ENCODE peak calls at places on chromosomes 12 and 14, in seven cellular contexts. G, K, U, E, H, W and B are unnamed samples.
A peak's percentile ranks its signal among the peaks of the same experiment; 100 is the strongest.

GRCh38 chr12:38907171-38907923 is 2.0 kb upstream of the CPNE8 start:
- DNase-seq in G (no peak), K (no peak), U (no peak), E (no peak), H (no peak), W (no peak), B (no peak)

GRCh38 chr14:105062048-105062433 is 3.2 kb downstream of the GPR132 start:
- DNase-seq in G (no peak), K (no peak), U (no peak), E (no peak), H (no peak), W (no peak), B (no peak)

GRCh38 chr12:99053599-99054362 is 408.7 kb downstream of the APAF1 start:
- DNase-seq in G (no peak), K (no peak), U (no peak), E (peak; percentile 23), H (no peak), W (no peak), B (no peak)

GRCh38 chr14:55124774-55125372 is 4.2 kb upstream of the LGALS3 start:
- DNase-seq in G (no peak), K (no peak), U (no peak), E (no peak), H (no peak), W (no peak), B (no peak)

GRCh38 chr14:52922656-52923055 is 28.2 kb downstream of the FERMT2 start:
- DNase-seq in G (no peak), K (no peak), U (no peak), E (peak; percentile 64), H (no peak), W (peak; percentile 65), B (no peak)

GRCh38 chr12:47717443-47718193 is 7.7 kb downstream of the ENDOU start:
- DNase-seq in G (peak; percentile 83), K (peak; percentile 53), U (peak; percentile 52), E (peak; percentile 84), H (peak; percentile 73), W (peak; percentile 93), B (no peak)

GRCh38 chr12:31122481-31122880 is 48.8 kb downstream of the DDX11 start:
- DNase-seq in G (no peak), K (no peak), U (no peak), E (no peak), H (no peak), W (no peak), B (no peak)

GRCh38 chr12:29160230-29160629 is 11.2 kb downstream of the FAR2 start:
- DNase-seq in G (no peak), K (no peak), U (no peak), E (no peak), H (no peak), W (peak; percentile 18), B (no peak)

GRCh38 chr12:103647267-103647666 is 60.2 kb downstream of the STAB2 start:
- DNase-seq in G (no peak), K (no peak), U (no peak), E (peak; percentile 78), H (no peak), W (peak; percentile 73), B (no peak)

GRCh38 chr14:74242055-74243042 is 3.1 kb downstream of the VSX2 start:
- DNase-seq in G (no peak), K (no peak), U (no peak), E (peak; percentile 2), H (no peak), W (no peak), B (no peak)

GRCh38 chr12:79482323-79482722 is 208.4 kb downstream of the PAWR start:
- DNase-seq in G (no peak), K (no peak), U (no peak), E (no peak), H (no peak), W (no peak), B (no peak)

GRCh38 chr14:77800814-77801213 is 905 bp downstream of the ADCK1 start:
- DNase-seq in G (no peak), K (no peak), U (no peak), E (no peak), H (no peak), W (no peak), B (no peak)

GRCh38 chr14:77808250-77808649 is 8.3 kb downstream of the ADCK1 start:
- DNase-seq in G (no peak), K (no peak), U (no peak), E (no peak), H (no peak), W (no peak), B (no peak)

GRCh38 chr14:77809011-77809410 is 9.1 kb downstream of the ADCK1 start:
- DNase-seq in G (no peak), K (no peak), U (no peak), E (no peak), H (no peak), W (no peak), B (no peak)

GRCh38 chr14:77805703-77806102 is 5.8 kb downstream of the ADCK1 start:
- DNase-seq in G (no peak), K (no peak), U (no peak), E (no peak), H (no peak), W (no peak), B (no peak)

GRCh38 chr14:77804592-77804991 is 4.7 kb downstream of the ADCK1 start:
- DNase-seq in G (no peak), K (peak; percentile 41), U (no peak), E (no peak), H (no peak), W (peak; percentile 10), B (no peak)
- TF ChIP-seq CTCF in G (no peak), K (peak; percentile 53), U (no peak), E (peak; percentile 34), H (no peak), W (peak; percentile 25), B (peak; percentile 46)

DNA sequence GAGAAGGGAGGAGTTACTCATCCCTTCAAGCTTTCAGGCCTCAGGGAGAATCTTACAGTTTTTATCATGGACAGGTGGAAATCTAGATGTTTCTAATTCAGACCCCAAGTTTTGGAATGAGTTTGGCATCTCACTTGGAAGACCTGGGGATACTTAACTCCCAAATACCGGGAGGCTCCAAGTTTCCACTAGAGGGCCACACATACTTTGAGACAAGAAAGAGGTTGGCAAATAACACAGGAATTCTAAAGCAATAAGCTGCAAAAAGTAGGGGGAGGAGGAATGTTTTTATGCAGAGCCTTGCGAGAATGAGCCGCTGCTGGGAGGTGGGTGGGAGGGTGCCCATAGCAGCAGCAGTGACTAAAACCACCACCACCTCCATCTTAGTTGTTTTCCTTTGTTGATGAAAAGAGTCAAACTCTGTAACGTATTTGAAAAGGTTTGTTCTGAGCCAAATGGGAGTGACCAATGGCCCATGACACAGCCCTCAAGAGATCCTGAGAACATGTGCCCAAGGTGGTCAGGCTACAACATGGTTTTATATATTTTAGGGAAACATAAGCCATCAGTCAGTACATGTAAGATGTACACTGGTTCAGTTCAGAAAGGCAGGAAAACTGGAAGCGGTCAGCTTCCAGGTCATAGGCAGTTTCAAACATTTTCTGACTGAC is 34.2 kb upstream of the RNASE1 start:
- DNase-seq in G (peak; percentile 15), K (no peak), U (no peak), E (no peak), H (peak; percentile 28), W (peak; percentile 41), B (no peak)
- TF ChIP-seq CTCF in G (peak; percentile 36), K (no peak), U (peak; percentile 43), E (peak; percentile 25), H (peak; percentile 51), W (peak; percentile 45), B (peak; percentile 66)

GRCh38 chr12:124567035-124567672 is at the start of gene NCOR2:
- DNase-seq in G (no peak), K (peak; percentile 29), U (no peak), E (no peak), H (no peak), W (no peak), B (no peak)
- TF ChIP-seq CTCF in G (no peak), K (no peak), U (no peak), E (no peak), H (no peak), W (no peak), B (no peak)

DNA sequence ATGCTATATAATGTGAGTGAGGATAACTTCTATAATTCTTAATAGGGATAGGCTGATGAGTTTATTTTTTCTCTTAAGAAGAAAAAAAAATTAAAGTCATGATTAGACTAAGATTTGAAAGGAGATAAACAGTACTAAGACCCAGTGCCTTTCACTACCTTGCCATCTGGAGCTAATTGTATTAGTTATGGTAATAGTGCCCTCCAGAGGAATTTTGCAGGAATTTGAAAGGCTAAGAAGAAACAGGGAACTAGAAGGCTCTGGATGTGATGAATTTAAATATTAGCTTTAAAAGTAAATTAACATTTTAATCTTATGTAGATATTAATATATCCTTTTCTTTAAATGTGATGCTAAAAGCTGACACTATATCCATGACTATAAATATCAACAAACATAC is 36.6 kb upstream of the PIK3C2G start:
- DNase-seq in G (no peak), K (peak; percentile 36), U (no peak), E (peak; percentile 60), H (no peak), W (peak; percentile 71), B (no peak)
- TF ChIP-seq CTCF in G (peak; percentile 65), K (peak; percentile 35), U (peak; percentile 39), E (peak; percentile 55), H (peak; percentile 16), W (peak; percentile 67), B (peak; percentile 73)

GRCh38 chr14:51654549-51654879 is 2.8 kb downstream of the FRMD6 start:
- DNase-seq in G (no peak), K (no peak), U (no peak), E (no peak), H (no peak), W (no peak), B (no peak)

GRCh38 chr14:51653855-51654548 is 2.3 kb downstream of the FRMD6 start:
- DNase-seq in G (no peak), K (no peak), U (no peak), E (peak; percentile 42), H (no peak), W (peak; percentile 30), B (no peak)

GRCh38 chr14:51652168-51653095 is 722 bp downstream of the FRMD6 start:
- DNase-seq in G (peak; percentile 47), K (peak; percentile 27), U (peak; percentile 46), E (peak; percentile 33), H (peak; percentile 35), W (no peak), B (peak; percentile 76)

GRCh38 chr14:51651388-51652167 is at the start of gene FRMD6:
- DNase-seq in G (peak; percentile 86), K (peak; percentile 72), U (peak; percentile 62), E (peak; percentile 95), H (peak; percentile 71), W (peak; percentile 85), B (peak; percentile 87)

DNA sequence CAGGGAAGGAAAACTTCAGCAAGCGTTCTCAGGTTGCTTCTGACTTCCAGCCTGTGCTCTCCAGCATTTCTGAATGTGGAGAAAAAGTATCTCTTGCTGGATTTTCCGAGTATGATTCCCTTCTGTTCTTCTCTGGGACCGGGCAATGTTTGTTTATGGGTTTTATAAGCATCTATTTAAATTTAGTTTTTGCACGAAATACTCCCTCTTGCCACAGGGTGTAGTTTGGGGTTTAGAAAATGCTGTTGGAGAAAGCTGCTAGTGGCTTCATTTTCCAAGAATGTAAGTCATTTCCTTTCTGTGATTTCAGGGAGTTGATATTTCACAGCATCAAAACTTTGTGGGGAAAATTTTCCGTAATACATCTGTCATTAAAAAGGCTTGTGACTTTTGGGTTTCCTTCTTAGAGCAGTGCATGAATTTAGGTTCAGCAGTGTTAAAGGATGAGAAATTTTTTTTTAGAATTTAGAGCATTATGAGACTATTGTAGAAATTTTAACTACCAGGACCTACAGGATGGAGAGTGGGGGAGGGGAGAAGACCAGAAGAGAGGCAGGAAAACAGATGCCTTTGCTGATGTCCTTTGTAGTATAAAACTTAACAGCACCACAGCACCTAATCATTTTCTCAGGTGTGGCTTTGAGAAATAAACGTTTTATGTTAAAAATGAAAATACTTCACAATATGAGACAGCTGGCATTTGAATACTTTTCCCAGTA is 1.5 kb downstream of the FRMD6 start:
- DNase-seq in G (peak; percentile 20), K (peak; percentile 9), U (no peak), E (peak; percentile 88), H (peak; percentile 41), W (peak; percentile 91), B (no peak)
- TF ChIP-seq CTCF in G (peak; percentile 43), K (peak; percentile 17), U (no peak), E (peak; percentile 38), H (peak; percentile 27), W (peak; percentile 66), B (peak; percentile 68)